ENCODE peak calls at places on chromosomes 7 and 10, in five cellular contexts. One of them, this sample, is unnamed.

GRCh38 chr7:97499204-97499603 is 232.7 kb upstream of the TAC1 start:
- DNase-seq in IMR-90: no peak
- DNase-seq in HepG2: peak
- DNase-seq in K562: peak
- DNase-seq in GM12878: no peak
- DNase-seq in this sample: peak

GRCh38 chr10:110983466-110983865 is 64.1 kb downstream of the SHOC2 start:
- DNase-seq in IMR-90: no peak
- DNase-seq in HepG2: no peak
- DNase-seq in K562: no peak
- DNase-seq in GM12878: no peak
- DNase-seq in this sample: no peak

GRCh38 chr10:132467464-132468149 is 70.0 kb upstream of the INPP5A start:
- DNase-seq in IMR-90: no peak
- DNase-seq in HepG2: no peak
- DNase-seq in K562: no peak
- DNase-seq in GM12878: no peak
- DNase-seq in this sample: no peak

GRCh38 chr7:22989646-22990587 is 24.0 kb downstream of the HYCC1 start:
- DNase-seq in IMR-90: no peak
- DNase-seq in HepG2: no peak
- DNase-seq in K562: no peak
- DNase-seq in GM12878: no peak
- DNase-seq in this sample: no peak

GRCh38 chr7:64642046-64642445 is 23.9 kb upstream of the ZNF107 start:
- DNase-seq in IMR-90: no peak
- DNase-seq in HepG2: no peak
- DNase-seq in K562: no peak
- DNase-seq in GM12878: no peak
- DNase-seq in this sample: no peak

GRCh38 chr7:137342340-137342739 is 1.2 kb downstream of the PTN start:
- DNase-seq in IMR-90: peak
- DNase-seq in HepG2: no peak
- DNase-seq in K562: no peak
- DNase-seq in GM12878: no peak
- DNase-seq in this sample: no peak

GRCh38 chr7:2716488-2716887 is 28.5 kb downstream of the AMZ1 start:
- DNase-seq in IMR-90: no peak
- DNase-seq in HepG2: no peak
- DNase-seq in K562: no peak
- DNase-seq in GM12878: no peak
- DNase-seq in this sample: no peak

GRCh38 chr7:80307251-80307856 is 172.7 kb downstream of the GNAI1 start:
- DNase-seq in IMR-90: peak
- DNase-seq in HepG2: no peak
- DNase-seq in K562: no peak
- DNase-seq in GM12878: no peak
- DNase-seq in this sample: peak

GRCh38 chr7:82020076-82020475 is 250.2 kb upstream of the HGF start:
- DNase-seq in IMR-90: no peak
- DNase-seq in HepG2: no peak
- DNase-seq in K562: no peak
- DNase-seq in GM12878: no peak
- DNase-seq in this sample: no peak

GRCh38 chr7:18535811-18536413 is 40.4 kb downstream of the HDAC9 start:
- DNase-seq in IMR-90: no peak
- DNase-seq in HepG2: no peak
- DNase-seq in K562: no peak
- DNase-seq in GM12878: no peak
- DNase-seq in this sample: no peak

GRCh38 chr7:18546576-18546975 is 51.0 kb downstream of the HDAC9 start:
- DNase-seq in IMR-90: no peak
- DNase-seq in HepG2: no peak
- DNase-seq in K562: no peak
- DNase-seq in GM12878: no peak
- DNase-seq in this sample: no peak

GRCh38 chr7:18541871-18542212 is 46.3 kb downstream of the HDAC9 start:
- DNase-seq in IMR-90: no peak
- DNase-seq in HepG2: no peak
- DNase-seq in K562: no peak
- DNase-seq in GM12878: no peak
- DNase-seq in this sample: no peak

GRCh38 chr7:18538554-18539250 is 43.2 kb downstream of the HDAC9 start:
- DNase-seq in IMR-90: no peak
- DNase-seq in HepG2: no peak
- DNase-seq in K562: no peak
- DNase-seq in GM12878: no peak
- DNase-seq in this sample: no peak

DNA sequence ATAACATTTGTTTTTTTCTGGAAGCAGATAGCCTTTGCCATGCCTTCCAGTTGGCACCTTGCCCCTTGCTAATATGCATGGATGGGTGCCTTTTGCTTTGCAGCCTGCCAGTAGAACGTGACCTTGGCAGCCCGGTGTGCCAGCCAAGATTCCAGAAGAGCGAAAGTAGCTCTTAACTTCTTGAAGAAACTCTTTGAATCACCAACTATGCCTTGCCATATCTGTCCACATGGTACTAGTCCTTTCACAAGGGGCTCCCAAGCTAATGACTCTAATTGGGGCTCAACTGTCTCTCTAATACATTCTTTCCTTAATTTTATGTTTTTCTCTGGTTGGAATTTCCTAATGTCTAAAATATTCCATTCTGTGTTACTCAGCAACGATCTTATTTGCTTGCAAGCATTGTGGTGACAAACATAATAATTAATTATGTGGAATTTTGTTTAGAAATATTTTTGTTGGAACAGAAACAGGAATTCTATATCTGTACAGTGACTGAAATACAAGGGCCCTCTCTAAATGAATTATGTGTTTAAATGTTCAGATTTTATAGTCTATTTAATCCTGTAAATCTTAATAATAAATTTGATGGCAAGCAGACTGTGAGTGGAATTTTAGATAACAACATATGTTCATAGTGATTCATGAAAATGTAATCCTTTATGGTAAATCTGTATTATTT is 45.8 kb downstream of the HDAC9 start:
- DNase-seq in IMR-90: peak
- DNase-seq in HepG2: no peak
- DNase-seq in K562: no peak
- DNase-seq in GM12878: no peak
- DNase-seq in this sample: no peak
- TF ChIP-seq MXI1 in IMR-90: no peak
- TF ChIP-seq MXI1 in HepG2: no peak
- TF ChIP-seq MXI1 in K562: no peak
- TF ChIP-seq MXI1 in GM12878: no peak
- TF ChIP-seq MXI1 in this sample: no peak

GRCh38 chr7:48875300-48875916 is 48.9 kb upstream of the CDC14C start:
- DNase-seq in IMR-90: no peak
- DNase-seq in HepG2: peak
- DNase-seq in K562: no peak
- DNase-seq in GM12878: no peak
- DNase-seq in this sample: peak
- TF ChIP-seq MXI1 in IMR-90: no peak
- TF ChIP-seq MXI1 in HepG2: no peak
- TF ChIP-seq MXI1 in K562: no peak
- TF ChIP-seq MXI1 in GM12878: no peak
- TF ChIP-seq MXI1 in this sample: no peak

DNA sequence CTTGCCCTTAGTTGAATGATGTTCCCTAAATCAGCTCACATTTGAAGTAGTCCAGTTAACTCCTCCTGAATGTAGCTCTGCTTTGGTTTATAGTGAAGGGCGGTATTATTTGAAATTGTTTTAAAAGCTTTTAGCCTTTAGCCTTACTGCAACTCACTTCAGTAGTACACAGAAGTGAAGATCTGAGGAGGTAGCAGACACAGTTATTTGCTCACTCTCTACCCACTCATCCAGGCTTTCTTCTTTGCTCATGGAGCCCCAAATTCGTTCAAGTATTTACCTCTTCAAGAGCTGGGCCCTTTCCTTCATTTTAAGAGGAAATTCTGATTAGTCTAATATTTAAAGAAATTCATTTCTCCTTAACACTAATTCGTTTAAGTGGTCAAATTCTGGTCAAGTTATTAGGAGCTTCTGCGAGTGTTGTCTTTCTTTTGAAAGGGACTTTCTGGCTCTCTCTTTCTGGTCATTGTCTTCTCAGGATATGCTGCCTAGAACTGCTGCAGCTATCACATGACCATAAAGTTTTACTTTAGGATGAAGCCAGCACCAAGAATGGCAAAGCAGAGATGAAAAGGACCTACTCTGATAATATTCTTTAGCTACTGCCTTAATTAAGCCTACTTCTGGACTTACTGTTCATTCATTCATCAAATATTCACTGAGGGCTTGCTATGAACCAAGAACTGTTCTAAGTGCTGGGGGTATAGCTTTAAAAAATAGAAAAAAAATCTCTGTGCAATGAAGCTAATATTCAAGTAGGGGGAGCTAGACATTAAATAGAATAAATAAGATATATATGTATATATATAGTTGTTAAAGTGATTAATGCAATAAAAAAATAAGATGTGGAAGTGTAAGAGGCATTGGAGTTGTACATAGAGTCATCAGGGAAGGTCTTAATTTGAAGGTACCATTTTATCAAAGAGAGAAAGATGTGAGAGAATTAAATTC is 180.9 kb upstream of the AGR3 start:
- DNase-seq in IMR-90: peak
- DNase-seq in HepG2: no peak
- DNase-seq in K562: no peak
- DNase-seq in GM12878: no peak
- DNase-seq in this sample: no peak
- TF ChIP-seq MXI1 in IMR-90: no peak
- TF ChIP-seq MXI1 in HepG2: no peak
- TF ChIP-seq MXI1 in K562: no peak
- TF ChIP-seq MXI1 in GM12878: no peak
- TF ChIP-seq MXI1 in this sample: no peak

DNA sequence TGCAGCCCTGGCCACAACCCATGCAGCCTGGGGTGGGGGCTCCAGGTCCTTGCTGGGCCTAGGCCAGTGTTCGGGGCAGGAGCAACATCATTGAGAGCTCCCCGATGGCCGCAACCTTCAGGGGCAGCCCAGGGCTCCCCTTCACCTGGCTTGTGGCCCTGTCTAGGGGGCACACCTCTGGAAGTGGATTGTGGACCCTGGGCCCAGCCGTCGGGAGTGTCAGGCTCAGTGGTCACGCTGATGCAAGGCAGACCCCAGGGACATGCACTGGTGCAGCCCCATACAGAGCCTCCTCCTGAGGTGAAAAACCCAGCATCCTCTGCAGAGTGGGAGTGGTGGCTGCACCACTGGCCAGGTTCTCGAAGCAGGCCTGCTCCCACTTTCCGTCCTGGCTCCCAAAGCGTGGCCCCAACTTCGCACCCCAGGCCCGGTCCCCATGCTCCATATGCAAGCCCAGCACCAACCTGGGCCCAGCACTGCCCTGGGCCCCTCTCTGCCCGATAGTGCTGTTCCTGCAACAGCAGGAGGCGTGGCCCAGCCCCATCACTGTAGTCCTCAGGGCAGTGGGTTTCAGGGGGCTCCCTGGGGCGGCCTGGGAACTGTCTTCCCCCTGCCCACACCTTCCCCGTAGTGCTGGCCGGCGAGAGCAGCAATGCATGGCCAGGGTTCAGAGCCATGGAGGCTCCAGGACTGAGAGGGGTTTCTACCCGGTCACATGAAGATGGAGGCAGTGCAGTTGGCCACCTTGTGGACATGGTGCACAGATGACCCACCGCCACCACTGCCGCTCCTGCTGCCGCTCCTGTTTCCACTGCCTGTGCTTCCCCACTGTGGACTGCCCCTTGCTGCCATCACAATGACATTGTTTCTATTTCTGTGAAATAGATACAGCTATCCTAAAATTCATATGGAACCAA is 303.9 kb upstream of the NRG3 start:
- DNase-seq in IMR-90: no peak
- DNase-seq in HepG2: no peak
- DNase-seq in K562: no peak
- DNase-seq in GM12878: no peak
- DNase-seq in this sample: no peak
- TF ChIP-seq MXI1 in IMR-90: no peak
- TF ChIP-seq MXI1 in HepG2: no peak
- TF ChIP-seq MXI1 in K562: no peak
- TF ChIP-seq MXI1 in GM12878: no peak
- TF ChIP-seq MXI1 in this sample: no peak

GRCh38 chr10:84538036-84538435 is 209.6 kb downstream of the CCSER2 start:
- DNase-seq in IMR-90: no peak
- DNase-seq in HepG2: peak
- DNase-seq in K562: no peak
- DNase-seq in GM12878: no peak
- DNase-seq in this sample: no peak

GRCh38 chr10:84541289-84541637 is 212.9 kb downstream of the CCSER2 start:
- DNase-seq in IMR-90: no peak
- DNase-seq in HepG2: peak
- DNase-seq in K562: no peak
- DNase-seq in GM12878: no peak
- DNase-seq in this sample: no peak

GRCh38 chr10:84540617-84541288 is 212.4 kb downstream of the CCSER2 start:
- DNase-seq in IMR-90: peak
- DNase-seq in HepG2: peak
- DNase-seq in K562: peak
- DNase-seq in GM12878: no peak
- DNase-seq in this sample: no peak

GRCh38 chr10:84539244-84539643 is 210.9 kb downstream of the CCSER2 start:
- DNase-seq in IMR-90: peak
- DNase-seq in HepG2: no peak
- DNase-seq in K562: no peak
- DNase-seq in GM12878: no peak
- DNase-seq in this sample: no peak

GRCh38 chr10:84540022-84540616 is 211.7 kb downstream of the CCSER2 start:
- DNase-seq in IMR-90: peak
- DNase-seq in HepG2: no peak
- DNase-seq in K562: no peak
- DNase-seq in GM12878: no peak
- DNase-seq in this sample: no peak
- TF ChIP-seq MXI1 in IMR-90: no peak
- TF ChIP-seq MXI1 in HepG2: no peak
- TF ChIP-seq MXI1 in K562: no peak
- TF ChIP-seq MXI1 in GM12878: no peak
- TF ChIP-seq MXI1 in this sample: no peak